ENCODE peak calls at places on chromosomes 1 and 21, in five cellular contexts. D, R, I, A and J are unnamed samples.

GRCh38 chr1:197526736-197527371 is 248.4 kb downstream of the DENND1B start:
- DNase-seq in D (peak), I (peak), R (peak), A (peak), J (no peak)

GRCh38 chr1:1594602-1594981 is 5.3 kb downstream of the FNDC10 start:
- DNase-seq in I (no peak), A (peak), D (peak), R (no peak), J (no peak)

GRCh38 chr1:69313118-69313517 is 254.6 kb upstream of the LRRC7 start:
- DNase-seq in D (no peak), R (no peak), A (no peak), I (no peak), J (no peak)

GRCh38 chr1:235838021-235838420 is 28.7 kb downstream of the LYST start:
- DNase-seq in A (no peak), I (peak), D (no peak), R (no peak), J (no peak)

GRCh38 chr1:212205843-212206242 is 79.4 kb upstream of the PPP2R5A start:
- DNase-seq in I (no peak), D (peak), A (peak), R (peak), J (no peak)

GRCh38 chr21:36478207-36478701 is 1.7 kb downstream of the CLDN14 start:
- DNase-seq in A (peak), I (peak), R (peak), D (peak), J (no peak)

GRCh38 chr1:19477284-19478240 is 7.8 kb downstream of the CAPZB start:
- DNase-seq in R (no peak), I (peak), A (no peak), D (no peak), J (no peak)

GRCh38 chr1:204080163-204080903 is 7.4 kb downstream of the SOX13 start:
- DNase-seq in A (peak), R (peak), I (no peak), D (peak), J (no peak)

GRCh38 chr1:111976332-111976731 is 13.1 kb downstream of the KCND3 start:
- DNase-seq in R (no peak), D (no peak), A (no peak), I (no peak), J (no peak)

GRCh38 chr21:17818158-17819113 is 720 bp downstream of the C21orf91 start:
- DNase-seq in D (peak), I (peak), A (peak), R (peak), J (peak)

GRCh38 chr1:224607220-224608148 is 8.6 kb upstream of the CNIH3 start:
- DNase-seq in D (no peak), A (no peak), R (no peak), I (no peak), J (no peak)

GRCh38 chr1:22318279-22318983 is 133.2 kb upstream of the ZBTB40 start:
- DNase-seq in I (no peak), R (no peak), A (peak), D (no peak), J (no peak)

GRCh38 chr1:151145158-151146071 is 1.0 kb downstream of the SEMA6C start:
- DNase-seq in D (no peak), R (no peak), A (peak), I (peak), J (no peak)

GRCh38 chr1:220684890-220685289 is 5.3 kb upstream of the C1orf115 start:
- DNase-seq in I (no peak), R (no peak), A (no peak), D (no peak), J (no peak)

GRCh38 chr1:208141793-208142192 is 102.4 kb downstream of the PLXNA2 start:
- DNase-seq in R (peak), D (no peak), I (no peak), A (no peak), J (no peak)

GRCh38 chr1:191582169-191582568 is 576.1 kb upstream of the RGS18 start:
- DNase-seq in A (no peak), I (no peak), D (no peak), R (no peak), J (no peak)

GRCh38 chr1:53073287-53073686 is 11.3 kb downstream of the PODN start:
- DNase-seq in D (no peak), R (no peak), I (no peak), A (no peak), J (no peak)

GRCh38 chr1:183281039-183281438 is 95.0 kb downstream of the LAMC2 start:
- DNase-seq in I (no peak), R (no peak), D (peak), A (peak), J (no peak)

GRCh38 chr1:110634086-110634454 is 27.9 kb upstream of the KCNA2 start:
- DNase-seq in A (no peak), D (no peak), I (no peak), R (no peak), J (no peak)

GRCh38 chr1:116375884-116376733 is 3.1 kb downstream of the ATP1A1 start:
- DNase-seq in I (peak), D (peak), A (peak), R (peak), J (no peak)

GRCh38 chr1:192631749-192632148 is 4.2 kb upstream of the RGS13 start:
- DNase-seq in I (no peak), D (no peak), A (no peak), R (no peak), J (no peak)

GRCh38 chr1:63904826-63905225 is 131.0 kb downstream of the ROR1 start:
- DNase-seq in I (no peak), A (no peak), R (no peak), D (no peak), J (no peak)